ENCODE peak calls at places on chromosomes 12 and 14, in five cellular contexts. Y is astrocyte of the hippocampus, E is EL, G is GM13976, C is transverse colon. T is an unnamed sample.

GRCh38 chr12:47020211-47020821 is 59.1 kb upstream of the PCED1B start:
- DNase-seq in Y (no peak), E (no peak), G (no peak), C (no peak), T (no peak)

GRCh38 chr14:45267084-45267483 is 14.1 kb upstream of the MIS18BP1 start:
- DNase-seq in Y (no peak), E (no peak), G (no peak), C (no peak), T (no peak)

GRCh38 chr12:51262758-51263177 is 7.4 kb downstream of the SMAGP start:
- DNase-seq in Y (peak), E (peak), G (no peak), C (peak), T (peak)

GRCh38 chr12:19988457-19988856 is 379.9 kb upstream of the PDE3A start:
- DNase-seq in Y (peak), E (no peak), G (no peak), C (no peak), T (no peak)

GRCh38 chr12:71780207-71780822 is 25.7 kb downstream of the RAB21 start:
- DNase-seq in Y (peak), E (peak), G (peak), C (peak), T (peak)

GRCh38 chr12:125015680-125016310 is 22.4 kb downstream of the BRI3BP start:
- DNase-seq in Y (peak), E (no peak), G (no peak), C (no peak), T (no peak)

GRCh38 chr12:13376627-13377373 is 180.3 kb downstream of the EMP1 start:
- DNase-seq in Y (peak), E (no peak), G (no peak), C (peak), T (no peak)

GRCh38 chr12:50825372-50825838 is 17.3 kb upstream of the TMPRSS12 start:
- DNase-seq in Y (peak), E (peak), G (peak), C (no peak), T (no peak)

GRCh38 chr14:100855256-100855930 is 29.5 kb downstream of the MEG3 start:
- DNase-seq in Y (no peak), E (no peak), G (no peak), C (no peak), T (no peak)

GRCh38 chr12:50326636-50327284 is 43.4 kb upstream of the LIMA1 start:
- DNase-seq in Y (peak), E (peak), G (no peak), C (peak), T (peak)

GRCh38 chr14:92540472-92541048 is 27.0 kb downstream of the RIN3 start:
- DNase-seq in Y (peak), E (peak), G (no peak), C (peak), T (peak)

GRCh38 chr12:132178801-132179401 is 34.6 kb downstream of the NOC4L start:
- DNase-seq in Y (no peak), E (no peak), G (no peak), C (no peak), T (no peak)

GRCh38 chr14:22282429-22282828 is 306.6 kb downstream of the DAD1 start:
- DNase-seq in Y (no peak), E (no peak), G (peak), C (no peak), T (no peak)

GRCh38 chr14:88168498-88169165 is 154.4 kb downstream of the KCNK10 start:
- DNase-seq in Y (peak), E (peak), G (peak), C (peak), T (no peak)

GRCh38 chr12:118680361-118680963 is 300.9 kb upstream of the SRRM4 start:
- DNase-seq in Y (no peak), E (peak), G (no peak), C (peak), T (peak)

GRCh38 chr14:43413094-43413493 is 1094.0 kb downstream of the FSCB start:
- DNase-seq in Y (no peak), E (no peak), G (no peak), C (no peak), T (no peak)

GRCh38 chr12:59938190-59938962 is 342.5 kb downstream of the SLC16A7 start:
- DNase-seq in Y (no peak), E (no peak), G (no peak), C (no peak), T (no peak)

GRCh38 chr12:58728397-58728796 is 191.9 kb downstream of the LRIG3 start:
- DNase-seq in Y (peak), E (peak), G (no peak), C (no peak), T (no peak)

GRCh38 chr14:81936902-81937301 is 403.2 kb upstream of the SEL1L start:
- DNase-seq in Y (no peak), E (no peak), G (no peak), C (no peak), T (no peak)

GRCh38 chr12:124861898-124862676 is 1.6 kb downstream of the SCARB1 start:
- DNase-seq in Y (no peak), E (no peak), G (no peak), C (no peak), T (no peak)

GRCh38 chr12:59452259-59452658 is 143.6 kb upstream of the SLC16A7 start:
- DNase-seq in Y (peak), E (peak), G (no peak), C (no peak), T (peak)

GRCh38 chr12:57429473-57430116 is 1.2 kb downstream of the R3HDM2 start:
- DNase-seq in Y (no peak), E (peak), G (no peak), C (no peak), T (no peak)

GRCh38 chr14:56124296-56124695 is 6.1 kb downstream of the PELI2 start:
- DNase-seq in Y (no peak), E (peak), G (no peak), C (no peak), T (no peak)

GRCh38 chr12:121786441-121786825 is 7.1 kb downstream of the RHOF start:
- DNase-seq in Y (peak), E (peak), G (no peak), C (peak), T (peak)

GRCh38 chr12:14769462-14769836 is 33.8 kb downstream of the WBP11 start:
- DNase-seq in Y (peak), E (no peak), G (peak), C (peak), T (no peak)

GRCh38 chr12:117089463-117089862 is 9.8 kb downstream of the TESC start:
- DNase-seq in Y (no peak), E (no peak), G (no peak), C (no peak), T (no peak)

GRCh38 chr14:64801046-64801445 is 78.7 kb downstream of the SPTB start:
- DNase-seq in Y (no peak), E (no peak), G (no peak), C (no peak), T (no peak)

GRCh38 chr14:104228716-104229620 is 90.6 kb downstream of the KIF26A start:
- DNase-seq in Y (no peak), E (no peak), G (no peak), C (peak), T (no peak)

GRCh38 chr14:95014036-95014435 is 143.3 kb downstream of the DICER1 start:
- DNase-seq in Y (no peak), E (no peak), G (no peak), C (no peak), T (no peak)

GRCh38 chr14:57060276-57060956 is 208.3 kb downstream of the EXOC5 start:
- DNase-seq in Y (peak), E (no peak), G (peak), C (no peak), T (no peak)

GRCh38 chr12:116266220-116266619 is 11.3 kb downstream of the MED13L start:
- DNase-seq in Y (peak), E (peak), G (no peak), C (no peak), T (no peak)

GRCh38 chr14:35578135-35578534 is 44.2 kb downstream of the INSM2 start:
- DNase-seq in Y (no peak), E (no peak), G (no peak), C (no peak), T (no peak)

GRCh38 chr12:79737875-79738718 is 47.3 kb upstream of the PAWR start:
- DNase-seq in Y (peak), E (peak), G (peak), C (peak), T (peak)

GRCh38 chr12:6852651-6853354 is 853 bp downstream of the USP5 start:
- DNase-seq in Y (peak), E (peak), G (no peak), C (peak), T (peak)

GRCh38 chr12:131055596-131056233 is 102.0 kb downstream of the ADGRD1 start:
- DNase-seq in Y (no peak), E (no peak), G (no peak), C (no peak), T (no peak)

GRCh38 chr14:101781240-101782061 is 19.9 kb downstream of the PPP2R5C start:
- DNase-seq in Y (peak), E (peak), G (peak), C (no peak), T (no peak)

GRCh38 chr14:47259796-47260195 is 415.6 kb downstream of the MDGA2 start:
- DNase-seq in Y (no peak), E (no peak), G (no peak), C (no peak), T (no peak)

GRCh38 chr12:34393086-34393820 is 371.0 kb downstream of the ALG10 start:
- DNase-seq in Y (no peak), E (no peak), G (peak), C (no peak), T (no peak)